ENCODE peak calls at places on chromosomes 12 and 14, in ten cellular contexts. M, E, A, U, K, N, B, T, Y and C are unnamed samples.

GRCh38 chr12:63151061-63151897 is at the start of gene AVPR1A:
- DNase-seq in K (peak; percentile 37), E (no peak), A (no peak), Y (peak; percentile 14), T (no peak), U (no peak), M (no peak), B (no peak), N (no peak), C (peak; percentile 5)

GRCh38 chr14:75881986-75882385 is 99.8 kb downstream of the TGFB3 start:
- DNase-seq in M (no peak), A (no peak), T (no peak), N (no peak), B (no peak), U (no peak), K (no peak), E (no peak), Y (no peak), C (no peak)

GRCh38 chr12:131740626-131741025 is 29.7 kb downstream of the SFSWAP start:
- DNase-seq in A (no peak), E (no peak), T (no peak), M (no peak), N (no peak), B (no peak), K (no peak), U (no peak), Y (no peak), C (no peak)

GRCh38 chr12:98592825-98593322 is 612 bp upstream of the SLC25A3 start:
- DNase-seq in N (no peak), U (peak; percentile 12), A (no peak), B (no peak), K (no peak), T (no peak), Y (no peak), E (no peak), M (no peak), C (peak; percentile 27)

GRCh38 chr14:24443053-24443683 is 592 bp upstream of the SDR39U1 start:
- DNase-seq in A (no peak), N (peak; percentile 13), B (no peak), T (no peak), K (no peak), M (no peak), U (no peak), E (no peak), Y (no peak), C (peak; percentile 14)

GRCh38 chr14:101507306-101508150 is 53.8 kb upstream of the DIO3 start:
- DNase-seq in T (peak; percentile 22), K (no peak), B (peak; percentile 36), E (no peak), N (no peak), Y (peak; percentile 8), M (no peak), A (no peak), U (no peak), C (no peak)

GRCh38 chr14:64465208-64465821 is at the start of gene AKAP5:
- DNase-seq in B (peak; percentile 72), M (peak; percentile 6), T (peak; percentile 95), A (peak; percentile 46), E (no peak), Y (peak; percentile 58), N (peak; percentile 18), U (peak; percentile 53), K (peak; percentile 59), C (peak; percentile 31)

GRCh38 chr14:60092516-60092915 is 793 bp downstream of the PCNX4 start:
- DNase-seq in E (no peak), K (no peak), A (no peak), N (peak; percentile 57), M (no peak), Y (no peak), T (no peak), B (no peak), U (peak; percentile 65), C (peak; percentile 29)

GRCh38 chr12:47366203-47366978 is 286.6 kb upstream of the AMIGO2 start:
- DNase-seq in N (no peak), E (no peak), K (no peak), U (no peak), Y (no peak), M (no peak), B (no peak), T (no peak), A (no peak), C (no peak)

GRCh38 chr12:47360771-47361388 is 281.1 kb upstream of the AMIGO2 start:
- DNase-seq in A (no peak), M (no peak), E (no peak), U (no peak), K (no peak), Y (no peak), B (no peak), N (no peak), T (no peak), C (no peak)

GRCh38 chr12:47361389-47362031 is 281.8 kb upstream of the AMIGO2 start:
- DNase-seq in Y (no peak), N (no peak), M (no peak), K (no peak), A (no peak), B (no peak), T (peak; percentile 68), E (no peak), U (no peak), C (peak; percentile 63)

GRCh38 chr12:47364251-47364650 is 284.5 kb upstream of the AMIGO2 start:
- DNase-seq in Y (no peak), N (no peak), M (no peak), A (no peak), B (no peak), K (no peak), U (no peak), T (no peak), E (no peak), C (no peak)

GRCh38 chr12:47362131-47362686 is 282.4 kb upstream of the AMIGO2 start:
- DNase-seq in B (no peak), E (no peak), A (no peak), M (no peak), T (no peak), U (no peak), K (no peak), N (no peak), Y (no peak), C (no peak)
- H3K4me3 ChIP-seq in B (no peak overlapping the region), E (no peak overlapping the region), A (no peak overlapping the region), M (no peak overlapping the region), T (no peak overlapping the region), U (no peak overlapping the region), K (no peak overlapping the region), N (no peak overlapping the region), Y (no peak overlapping the region), C (no peak overlapping the region)

GRCh38 chr12:129772463-129773169 is 131.2 kb downstream of the TMEM132D start:
- DNase-seq in A (no peak), T (peak; percentile 78), B (no peak), K (no peak), M (no peak), Y (no peak), E (no peak), U (no peak), N (no peak), C (no peak)

GRCh38 chr12:129771238-129771637 is 132.6 kb downstream of the TMEM132D start:
- DNase-seq in K (no peak), E (no peak), B (no peak), U (no peak), A (no peak), M (no peak), Y (no peak), T (peak; percentile 81), N (no peak), C (no peak)

GRCh38 chr12:129773170-129773493 is 130.7 kb downstream of the TMEM132D start:
- DNase-seq in E (no peak), B (no peak), Y (no peak), A (no peak), N (no peak), K (no peak), U (no peak), T (no peak), M (no peak), C (no peak)

GRCh38 chr12:129776977-129777667 is 126.7 kb downstream of the TMEM132D start:
- DNase-seq in T (peak; percentile 41), B (no peak), E (no peak), N (no peak), Y (no peak), A (no peak), M (no peak), U (no peak), K (no peak), C (no peak)
- TF ChIP-seq CTCF in T (no peak), B (no peak), E (no peak), N (no peak), Y (no peak), A (no peak), M (no peak), U (no peak), K (no peak), C (no peak)

GRCh38 chr12:68614772-68615171 is 4.1 kb downstream of the RAP1B start:
- DNase-seq in B (no peak), T (no peak), M (no peak), N (no peak), E (no peak), K (no peak), Y (no peak), U (no peak), A (no peak), C (no peak)

GRCh38 chr12:68612675-68613074 is 2.0 kb downstream of the RAP1B start:
- DNase-seq in N (no peak), K (no peak), U (no peak), Y (no peak), M (no peak), B (no peak), T (no peak), A (no peak), E (no peak), C (no peak)

GRCh38 chr12:68613209-68613904 is 2.7 kb downstream of the RAP1B start:
- DNase-seq in N (no peak), M (no peak), B (no peak), U (no peak), K (no peak), Y (no peak), A (no peak), T (no peak), E (no peak), C (no peak)

GRCh38 chr12:68612245-68612644 is 1.5 kb downstream of the RAP1B start:
- DNase-seq in K (no peak), T (no peak), E (no peak), A (no peak), B (no peak), N (peak; percentile 41), Y (no peak), M (no peak), U (peak; percentile 41), C (peak; percentile 55)

GRCh38 chr12:68614105-68614679 is 3.5 kb downstream of the RAP1B start:
- DNase-seq in E (no peak), T (no peak), N (no peak), U (peak; percentile 16), Y (no peak), A (no peak), K (no peak), M (no peak), B (no peak), C (no peak)
- H3K4me3 ChIP-seq in E (no peak overlapping the region), T (peak overlapping the region; percentile 8), N (no peak overlapping the region), U (peak overlapping the region; percentile 91), Y (no peak overlapping the region), A (no peak overlapping the region), K (no peak overlapping the region), M (peak overlapping the region; percentile 19), B (no peak overlapping the region), C (no peak overlapping the region)

GRCh38 chr14:30614155-30614554 is 8.0 kb upstream of the SCFD1 start:
- DNase-seq in E (no peak), M (no peak), N (no peak), K (no peak), A (no peak), Y (no peak), U (no peak), B (no peak), T (no peak), C (no peak)

GRCh38 chr14:30608533-30609006 is 13.5 kb upstream of the SCFD1 start:
- DNase-seq in B (no peak), A (no peak), U (peak; percentile 51), E (no peak), T (no peak), N (peak; percentile 44), Y (peak; percentile 32), K (no peak), M (no peak), C (peak; percentile 65)

GRCh38 chr14:30607156-30607780 is 14.9 kb upstream of the SCFD1 start:
- DNase-seq in K (no peak), E (no peak), M (no peak), A (no peak), T (no peak), U (no peak), Y (no peak), N (no peak), B (no peak), C (peak; percentile 45)

GRCh38 chr14:30610719-30611388 is 11.3 kb upstream of the SCFD1 start:
- DNase-seq in M (no peak), U (peak; percentile 91), N (peak; percentile 92), T (no peak), B (no peak), K (no peak), E (peak; percentile 47), A (peak; percentile 61), Y (peak; percentile 70), C (peak; percentile 83)
- TF ChIP-seq CTCF in M (peak; percentile 1), U (peak; percentile 62), N (peak; percentile 40), T (peak; percentile 67), B (peak; percentile 34), K (no peak), E (peak; percentile 46), A (peak; percentile 16), Y (no peak), C (peak; percentile 25)